ENCODE peak calls at places on chromosomes 12 and 14, in nine cellular contexts. S, E, K, O, X, W, R, I and F are unnamed samples.

GRCh38 chr14:73787760-73788508 is 63.7 kb upstream of the PTGR2 start:
- DNase-seq in K (no peak), R (no peak), E (no peak), W (no peak), I (no peak), O (no peak), X (no peak), S (peak), F (peak)

GRCh38 chr12:19872745-19873144 is 433.5 kb downstream of the AEBP2 start:
- DNase-seq in S (no peak), K (no peak), X (no peak), I (no peak), E (no peak), O (no peak), W (no peak), R (no peak), F (no peak)

GRCh38 chr12:24172031-24172772 is 222.7 kb upstream of the SOX5 start:
- DNase-seq in W (no peak), K (no peak), X (no peak), O (no peak), S (no peak), R (no peak), I (no peak), E (no peak), F (no peak)

GRCh38 chr12:78818487-78818886 is 46.1 kb upstream of the SYT1 start:
- DNase-seq in S (no peak), W (no peak), O (no peak), X (no peak), I (no peak), K (no peak), E (no peak), R (no peak), F (no peak)

GRCh38 chr14:99755629-99756603 is 37.3 kb upstream of the EML1 start:
- DNase-seq in E (peak), W (peak), X (peak), K (peak), R (peak), O (peak), I (peak), S (peak), F (peak)

GRCh38 chr14:64688801-64689200 is 15.4 kb upstream of the PLEKHG3 start:
- DNase-seq in S (no peak), K (no peak), R (no peak), X (no peak), E (no peak), W (no peak), I (no peak), O (no peak), F (no peak)

GRCh38 chr12:84840356-84840755 is 72.2 kb downstream of the SLC6A15 start:
- DNase-seq in R (no peak), S (no peak), E (no peak), X (no peak), I (no peak), O (no peak), K (no peak), W (no peak), F (no peak)

GRCh38 chr14:63632932-63633514 is 8.6 kb downstream of the WDR89 start:
- DNase-seq in K (no peak), X (no peak), R (no peak), I (no peak), W (peak), E (no peak), O (no peak), S (peak), F (peak)

GRCh38 chr12:93798752-93799151 is 121.6 kb downstream of the CRADD start:
- DNase-seq in I (no peak), E (no peak), R (no peak), K (no peak), X (no peak), S (no peak), O (no peak), W (no peak), F (no peak)

GRCh38 chr14:97180304-97181200 is 383.4 kb downstream of the VRK1 start:
- DNase-seq in X (no peak), E (no peak), I (no peak), W (peak), O (peak), K (peak), S (no peak), R (no peak), F (peak)

DNA sequence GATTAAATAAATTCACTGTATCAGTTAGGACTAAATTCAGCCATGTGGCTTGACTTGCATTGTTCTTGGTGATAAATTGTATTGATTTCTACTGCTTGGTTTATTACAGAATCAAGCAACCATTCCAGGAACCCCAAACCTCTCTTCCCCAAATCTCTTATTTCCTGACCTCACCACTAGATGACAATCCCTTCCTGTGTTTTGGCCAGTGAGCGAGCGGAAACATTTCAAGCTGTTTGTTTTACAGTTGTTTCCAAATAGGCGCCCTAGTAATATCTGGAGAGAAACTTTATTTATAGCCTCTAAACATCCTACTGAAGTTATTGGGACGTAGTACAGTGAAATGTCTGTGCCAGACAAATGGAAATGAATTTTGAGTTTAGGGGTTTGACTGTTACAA is 161.1 kb downstream of the SNAPC1 start:
- DNase-seq in X (peak), E (no peak), S (peak), O (no peak), I (no peak), K (no peak), R (no peak), W (no peak), F (peak)
- TF ChIP-seq CTCF in X (peak), E (no peak), S (peak), O (peak), I (no peak), K (no peak), R (no peak), W (no peak), F (peak)

DNA sequence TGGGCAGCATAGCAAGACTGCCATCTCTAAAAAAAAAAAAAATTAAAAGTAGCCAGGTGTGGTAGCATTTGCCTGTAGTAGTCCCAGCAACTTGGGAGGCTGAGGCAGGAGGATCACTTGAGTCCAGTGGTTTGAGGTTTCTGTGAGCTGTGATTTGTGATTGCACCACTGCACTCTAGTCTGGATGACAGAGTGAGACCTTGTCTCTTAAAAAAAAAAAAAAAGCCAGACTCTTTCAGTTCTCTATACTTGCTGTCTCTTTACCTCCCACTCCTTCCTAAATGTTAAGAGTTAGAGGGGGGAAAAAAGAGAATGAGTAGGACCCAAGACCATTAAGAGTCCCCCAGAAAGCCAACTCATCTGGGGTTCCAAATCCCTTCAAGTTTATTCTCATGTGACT is 17.8 kb downstream of the EIF2S1 start:
- DNase-seq in S (no peak), W (no peak), X (no peak), I (no peak), E (no peak), K (no peak), R (no peak), O (no peak), F (no peak)
- H3K4me3 ChIP-seq in S (no peak), W (no peak), X (no peak), I (no peak), E (no peak), K (no peak), R (no peak), O (no peak), F (no peak)

GRCh38 chr12:54017027-54017788 is 8.4 kb downstream of the HOXC8 start:
- DNase-seq in W (peak), K (peak), O (no peak), X (no peak), R (no peak), S (no peak), E (no peak), I (peak), F (no peak)
- TF ChIP-seq CTCF in W (no peak), K (no peak), O (no peak), X (no peak), R (no peak), S (peak), E (no peak), I (no peak), F (peak)

GRCh38 chr14:54730156-54730961 is 163.4 kb downstream of the SAMD4A start:
- DNase-seq in W (no peak), E (no peak), I (no peak), X (no peak), R (no peak), O (peak), S (peak), K (no peak), F (peak)
- H3K4me3 ChIP-seq in W (no peak), E (peak), I (peak), X (peak), R (no peak), O (peak), S (peak), K (no peak), F (peak)

GRCh38 chr14:90332271-90332584 is 487 bp upstream of the NRDE2 start:
- DNase-seq in I (no peak), S (no peak), X (no peak), E (no peak), K (no peak), R (no peak), O (no peak), W (no peak), F (no peak)

GRCh38 chr14:90330203-90331196 is 1.2 kb downstream of the NRDE2 start:
- DNase-seq in X (no peak), R (no peak), E (no peak), I (no peak), S (no peak), O (no peak), K (no peak), W (no peak), F (no peak)

GRCh38 chr14:90336985-90337384 is 5.2 kb upstream of the NRDE2 start:
- DNase-seq in E (no peak), X (no peak), W (no peak), S (no peak), K (no peak), O (no peak), I (no peak), R (no peak), F (no peak)

GRCh38 chr14:90336401-90336800 is 4.7 kb upstream of the NRDE2 start:
- DNase-seq in O (no peak), X (no peak), E (no peak), W (no peak), I (no peak), K (no peak), S (no peak), R (no peak), F (no peak)

DNA sequence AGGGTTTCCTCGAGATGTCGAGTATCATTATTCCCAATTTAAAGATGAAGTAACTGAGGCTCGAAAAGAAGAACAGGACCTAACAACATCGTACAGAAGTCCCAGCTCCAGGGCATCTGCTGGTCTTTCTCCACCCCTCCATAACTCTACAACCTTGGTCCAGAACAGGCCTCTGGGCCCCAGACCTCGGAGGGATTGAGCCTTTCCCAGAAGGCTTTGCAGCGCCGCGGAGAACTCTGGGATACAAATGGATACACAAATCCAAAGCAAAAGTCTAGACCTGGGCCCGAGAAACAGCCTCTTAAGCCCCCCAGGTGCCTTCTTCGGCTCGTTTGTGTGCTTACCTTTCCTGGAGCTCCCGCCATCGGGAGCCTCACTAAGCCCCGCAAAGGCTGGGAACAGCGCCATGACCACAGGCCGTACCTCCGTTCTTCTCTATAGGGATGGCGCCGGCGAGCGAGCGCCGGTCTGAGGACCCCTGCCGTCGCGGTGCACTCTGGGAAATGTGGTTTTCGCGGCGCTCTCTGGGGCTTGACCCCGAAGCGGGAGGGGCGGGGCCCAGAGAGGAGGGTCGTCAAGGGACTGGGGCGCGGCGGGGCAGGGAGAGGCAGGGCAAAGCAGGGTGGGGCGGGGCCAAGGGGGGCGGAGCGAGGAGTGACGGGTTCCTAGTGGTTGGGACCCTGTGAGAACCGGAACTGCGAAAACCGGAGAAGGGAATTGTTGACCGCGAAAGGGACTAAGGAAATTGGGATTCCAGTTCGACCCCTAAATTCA is at the start of gene NRDE2:
- DNase-seq in W (peak), I (peak), X (peak), E (peak), O (peak), R (peak), S (peak), K (peak), F (peak)
- TF ChIP-seq CTCF in W (no peak), I (no peak), X (no peak), E (no peak), O (no peak), R (no peak), S (no peak), K (no peak), F (no peak)

GRCh38 chr12:51390457-51391046 is 654 bp downstream of the GALNT6 start:
- DNase-seq in X (no peak), S (no peak), R (no peak), K (no peak), W (no peak), O (no peak), E (no peak), I (no peak), F (no peak)
- H3K4me3 ChIP-seq in X (peak), S (no peak), R (no peak), K (no peak), W (peak), O (peak), E (peak), I (peak), F (no peak)

DNA sequence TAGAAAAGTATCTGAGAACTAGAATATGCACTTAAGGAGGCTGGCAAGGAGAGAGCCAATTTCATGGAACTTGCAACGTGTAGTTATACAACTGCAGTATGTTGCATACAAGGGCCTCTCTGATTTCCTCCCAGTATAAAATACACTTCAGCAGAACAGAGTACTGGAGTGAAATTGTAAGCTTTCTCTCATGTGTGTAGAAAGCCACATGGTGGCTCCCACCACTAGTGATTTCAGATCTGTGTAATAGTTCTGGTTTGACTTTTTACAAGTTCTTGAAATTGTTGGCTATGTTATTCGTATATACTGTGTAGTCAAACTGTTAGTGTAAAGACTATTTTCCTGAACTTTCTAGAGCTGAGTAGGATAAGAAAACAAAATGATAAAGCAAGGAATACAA is 16.4 kb upstream of the LMO3 start:
- DNase-seq in X (no peak), E (no peak), W (no peak), O (no peak), I (no peak), S (no peak), K (no peak), R (no peak), F (no peak)
- TF ChIP-seq CTCF in X (no peak), E (no peak), W (no peak), O (no peak), I (no peak), S (no peak), K (no peak), R (no peak), F (no peak)